ENCODE peak calls at places on chromosomes 3 and 15, in six cellular contexts. A is IMR-90, K is breast epithelium, L is A549, E is gastrocnemius medialis, F is adrenal gland. G is an unnamed sample.

GRCh38 chr15:66452971-66453580 is 44.5 kb downstream of the SNAPC5 start:
- DNase-seq in A (no peak), K (no peak), L (no peak), E (peak), F (no peak), G (no peak)

GRCh38 chr15:48963524-48964113 is at the start of gene SHC4:
- DNase-seq in A (peak), K (no peak), L (peak), E (peak), F (peak), G (peak)

GRCh38 chr15:96181873-96182301 is 148.6 kb upstream of the NR2F2 start:
- DNase-seq in A (peak), K (peak), L (no peak), E (peak), F (no peak), G (no peak)

GRCh38 chr3:188199386-188199785 is 45.4 kb downstream of the LPP start:
- DNase-seq in A (no peak), K (no peak), L (no peak), E (no peak), F (no peak), G (no peak)

GRCh38 chr15:60479711-60480110 is 769 bp upstream of the ICE2 start:
- DNase-seq in A (no peak), K (no peak), L (no peak), E (no peak), F (no peak), G (no peak)

GRCh38 chr3:151382671-151383070 is 1.9 kb downstream of the P2RY12 start:
- DNase-seq in A (no peak), K (no peak), L (no peak), E (no peak), F (no peak), G (no peak)

GRCh38 chr3:179421500-179421899 is 29.8 kb downstream of the GNB4 start:
- DNase-seq in A (peak), K (no peak), L (peak), E (no peak), F (no peak), G (no peak)

GRCh38 chr3:142106536-142106935 is 42.8 kb downstream of the TFDP2 start:
- DNase-seq in A (no peak), K (no peak), L (no peak), E (no peak), F (no peak), G (no peak)

GRCh38 chr15:48440084-48440483 is 108.9 kb downstream of the DUT start:
- DNase-seq in A (peak), K (no peak), L (no peak), E (peak), F (peak), G (no peak)

GRCh38 chr3:59084598-59084997 is 34.8 kb upstream of the CFAP20DC start:
- DNase-seq in A (no peak), K (no peak), L (no peak), E (no peak), F (no peak), G (no peak)

GRCh38 chr3:71166839-71167238 is 416.7 kb downstream of the FOXP1 start:
- DNase-seq in A (no peak), K (no peak), L (no peak), E (no peak), F (no peak), G (no peak)

GRCh38 chr15:83046558-83047127 is 20.4 kb downstream of the BTBD1 start:
- DNase-seq in A (peak), K (no peak), L (no peak), E (no peak), F (no peak), G (no peak)

GRCh38 chr3:168414149-168414548 is 318.4 kb upstream of the GOLIM4 start:
- DNase-seq in A (no peak), K (no peak), L (no peak), E (no peak), F (no peak), G (no peak)

GRCh38 chr3:178474526-178474925 is 61.7 kb upstream of the KCNMB2 start:
- DNase-seq in A (no peak), K (no peak), L (no peak), E (no peak), F (no peak), G (no peak)

GRCh38 chr3:122468896-122469533 is 45.7 kb downstream of the KPNA1 start:
- DNase-seq in A (no peak), K (no peak), L (no peak), E (no peak), F (no peak), G (no peak)

GRCh38 chr15:34754171-34754580 is 622 bp downstream of the GJD2 start:
- DNase-seq in A (no peak), K (no peak), L (no peak), E (no peak), F (no peak), G (no peak)

GRCh38 chr15:60905587-60905986 is 323.5 kb downstream of the RORA start:
- DNase-seq in A (no peak), K (no peak), L (no peak), E (no peak), F (no peak), G (no peak)

GRCh38 chr3:98884675-98885371 is 16.7 kb downstream of the DCBLD2 start:
- DNase-seq in A (peak), K (no peak), L (no peak), E (no peak), F (no peak), G (no peak)

GRCh38 chr15:45386420-45386819 is 8.1 kb upstream of the GATM start:
- DNase-seq in A (no peak), K (no peak), L (no peak), E (no peak), F (no peak), G (no peak)

GRCh38 chr15:57618325-57618724 is 26.6 kb downstream of the MYZAP start:
- DNase-seq in A (no peak), K (no peak), L (no peak), E (no peak), F (no peak), G (no peak)

GRCh38 chr3:16842710-16843270 is 42.0 kb upstream of the PLCL2 start:
- DNase-seq in A (no peak), K (no peak), L (no peak), E (no peak), F (no peak), G (no peak)

GRCh38 chr15:45099549-45100165 is 14.3 kb downstream of the DUOX2 start:
- DNase-seq in A (no peak), K (no peak), L (no peak), E (no peak), F (no peak), G (no peak)

GRCh38 chr3:73060302-73060723 is 1.1 kb upstream of the EBLN2 start:
- DNase-seq in A (peak), K (no peak), L (no peak), E (no peak), F (no peak), G (no peak)

DNA sequence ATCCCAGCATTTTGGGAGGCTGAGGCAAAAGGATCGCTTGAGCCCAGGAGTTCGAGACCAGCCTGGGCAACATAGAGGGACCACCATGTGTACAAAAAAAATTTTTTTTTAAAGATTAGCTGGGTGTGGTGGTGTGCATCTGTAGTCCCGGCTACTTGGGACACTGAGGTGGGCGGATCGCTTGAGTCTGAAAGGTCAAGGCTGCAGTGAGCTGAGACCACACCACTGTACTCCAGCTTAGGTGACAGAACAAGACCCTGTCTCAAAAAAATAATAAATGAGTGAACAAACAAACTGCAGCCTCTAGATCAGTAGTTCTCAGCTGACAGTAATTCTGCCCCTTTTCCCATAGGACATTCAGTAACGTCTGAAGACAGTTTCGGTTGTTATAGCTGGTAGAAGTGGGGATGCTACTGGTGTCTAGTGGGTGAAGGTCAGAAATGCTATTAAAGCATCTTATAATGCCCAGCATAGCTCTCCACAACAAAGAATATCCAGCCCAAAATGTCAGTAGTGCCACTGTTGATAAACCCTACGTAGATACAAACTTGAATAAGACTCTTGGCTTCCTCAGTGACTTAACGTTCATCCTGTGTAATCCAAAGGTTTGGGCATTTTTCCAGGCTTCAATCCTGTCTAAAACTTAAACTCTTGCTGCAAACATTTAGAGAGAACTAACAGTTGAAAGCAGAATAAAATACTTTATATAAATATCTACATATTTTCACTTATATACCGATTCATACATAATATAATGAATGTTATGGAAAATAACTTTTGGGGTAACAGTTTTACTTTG is 10.6 kb downstream of the SMC4 start:
- DNase-seq in A (peak), K (no peak), L (no peak), E (no peak), F (no peak), G (no peak)
- TF ChIP-seq POLR2A in A (no peak), K (no peak), L (no peak), E (no peak), F (no peak), G (no peak)

GRCh38 chr3:58059349-58060321 is 51.4 kb downstream of the FLNB start:
- DNase-seq in A (peak), K (no peak), L (peak), E (no peak), F (peak), G (no peak)
- TF ChIP-seq POLR2A in A (peak), K (no peak), L (no peak), E (no peak), F (peak), G (no peak)

GRCh38 chr3:20185364-20185732 is 658 bp downstream of the SGO1 start:
- DNase-seq in A (peak), K (no peak), L (peak), E (no peak), F (peak), G (no peak)

GRCh38 chr3:20182206-20182605 is 3.8 kb downstream of the SGO1 start:
- DNase-seq in A (no peak), K (no peak), L (no peak), E (no peak), F (no peak), G (no peak)

GRCh38 chr3:20186600-20187004 is 596 bp upstream of the SGO1 start:
- DNase-seq in A (no peak), K (no peak), L (peak), E (no peak), F (peak), G (no peak)

GRCh38 chr3:20181276-20181675 is 4.7 kb downstream of the SGO1 start:
- DNase-seq in A (no peak), K (no peak), L (no peak), E (no peak), F (no peak), G (no peak)

DNA sequence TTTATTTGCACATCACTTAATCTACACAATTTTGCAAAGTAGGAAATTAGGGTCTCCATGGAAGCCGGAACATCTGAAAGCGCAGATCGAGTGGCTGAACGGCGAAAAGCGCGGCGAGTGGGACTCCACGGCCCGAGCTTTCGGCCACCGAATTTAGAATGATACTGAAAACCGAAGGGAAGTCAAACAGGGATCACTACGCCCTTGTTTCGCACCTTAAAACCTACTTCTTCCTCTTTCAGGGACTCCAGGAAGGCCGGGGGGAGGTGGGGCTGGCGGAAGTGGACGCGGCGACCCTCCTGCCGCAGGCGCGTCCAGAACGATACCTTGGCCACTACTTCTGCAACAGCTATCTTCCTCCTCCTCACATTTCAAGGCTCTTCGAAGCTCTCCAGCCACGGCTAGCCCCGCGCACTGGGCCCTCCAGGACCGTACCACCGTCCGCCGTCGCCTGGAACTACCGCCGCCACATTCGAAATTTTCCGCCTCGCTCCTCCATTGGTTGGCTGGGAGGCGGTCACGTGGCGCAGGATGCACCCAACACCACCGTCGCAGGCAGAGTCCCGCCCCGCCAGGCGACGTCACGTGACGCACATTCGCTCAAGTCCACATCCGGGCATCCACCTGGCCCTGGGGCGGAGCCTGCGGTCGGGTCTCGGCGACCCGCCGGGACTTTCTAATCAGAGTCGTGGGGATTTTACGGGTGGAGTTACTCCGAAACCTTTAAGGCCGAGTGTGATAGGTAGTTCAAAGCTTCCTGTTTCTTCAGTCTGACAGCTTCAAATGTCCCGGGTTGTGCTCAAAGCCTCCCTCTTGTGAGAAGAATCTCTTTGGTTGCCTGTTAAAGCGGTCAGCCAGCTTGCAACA is at the start of gene SGO1:
- DNase-seq in A (peak), K (peak), L (peak), E (peak), F (peak), G (peak)
- TF ChIP-seq POLR2A in A (peak), K (peak), L (peak), E (peak), F (peak), G (peak)

DNA sequence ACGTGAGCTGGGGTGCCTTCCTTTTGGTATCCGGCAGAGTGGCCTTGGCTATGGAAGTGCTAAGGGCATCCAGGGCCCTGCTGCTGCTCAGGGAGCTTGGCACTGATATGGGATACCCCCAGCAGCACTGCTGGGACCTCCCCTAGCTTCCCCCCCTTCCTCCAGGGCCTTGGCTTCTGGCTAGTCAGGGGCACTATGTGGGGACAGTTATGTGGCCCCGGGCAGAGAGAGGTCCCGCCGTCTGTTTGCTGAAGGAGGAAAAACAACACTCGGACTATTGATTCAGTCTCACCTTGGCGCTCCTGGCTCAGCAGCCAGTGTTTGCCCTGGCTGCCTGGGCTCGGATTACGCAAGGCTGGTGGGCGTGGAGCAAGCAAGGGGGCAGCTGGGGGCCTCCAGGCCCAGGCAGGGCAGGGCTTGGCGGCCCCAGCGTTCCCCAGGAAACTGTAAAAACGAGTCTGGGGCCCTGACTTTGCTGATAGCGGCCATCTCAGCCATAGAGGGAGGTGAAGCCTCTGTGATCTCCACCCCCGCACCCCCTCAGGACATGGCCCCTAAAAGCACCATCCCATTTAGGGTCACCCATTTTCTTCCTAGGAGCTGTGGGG is 5.7 kb downstream of the FURIN start:
- DNase-seq in A (no peak), K (no peak), L (peak), E (no peak), F (no peak), G (no peak)
- TF ChIP-seq POLR2A in A (no peak), K (no peak), L (no peak), E (no peak), F (no peak), G (no peak)

GRCh38 chr15:52679232-52680040 is at the start of gene ATOSA:
- DNase-seq in A (peak), K (peak), L (peak), E (peak), F (peak), G (peak)

GRCh38 chr15:52678036-52678467 is 1.1 kb downstream of the ATOSA start:
- DNase-seq in A (peak), K (peak), L (peak), E (peak), F (peak), G (no peak)

GRCh38 chr15:52680041-52680391 is 828 bp upstream of the ATOSA start:
- DNase-seq in A (peak), K (no peak), L (peak), E (no peak), F (no peak), G (no peak)

GRCh38 chr15:52677593-52677992 is 1.6 kb downstream of the ATOSA start:
- DNase-seq in A (no peak), K (no peak), L (peak), E (no peak), F (no peak), G (no peak)

DNA sequence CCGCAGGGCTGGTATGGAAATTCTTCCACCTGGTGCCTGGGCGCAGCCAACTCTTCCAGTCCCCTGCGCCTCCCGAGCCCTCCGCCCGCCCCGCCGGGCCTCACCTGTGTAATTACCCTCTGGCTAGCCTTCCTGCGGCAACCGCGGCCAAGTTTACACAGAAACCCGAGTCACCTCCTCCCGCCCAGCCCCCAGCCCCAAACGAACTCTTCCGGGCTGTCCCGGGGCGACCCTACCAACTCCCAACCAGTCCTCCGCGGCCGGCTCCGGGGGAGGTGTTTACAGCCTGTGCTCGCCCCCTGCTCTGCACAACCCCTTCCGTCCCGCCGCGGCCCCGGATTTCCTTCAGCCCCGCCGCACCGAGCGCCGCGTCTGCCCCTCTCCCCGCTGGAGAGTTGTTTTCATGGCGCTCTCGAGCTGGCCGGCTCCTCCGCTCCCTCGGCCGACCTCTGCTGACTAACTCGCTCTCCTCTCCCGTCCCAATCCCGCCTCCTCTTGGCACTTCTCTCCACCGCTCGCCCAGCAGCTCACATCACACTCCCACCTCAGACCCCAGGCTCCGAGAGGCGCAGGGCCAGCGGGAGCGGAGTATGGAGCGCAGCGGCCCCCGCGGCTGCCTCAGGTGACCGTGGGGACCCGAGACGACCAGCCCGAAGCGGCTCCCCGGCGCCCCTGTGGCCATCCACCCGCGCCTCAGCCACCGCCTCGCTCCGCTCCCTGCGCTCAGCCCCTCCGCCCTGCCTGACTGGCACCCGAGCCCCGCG is 538 bp downstream of the ATOSA start:
- DNase-seq in A (peak), K (peak), L (peak), E (peak), F (peak), G (no peak)
- TF ChIP-seq POLR2A in A (no peak), K (no peak), L (no peak), E (no peak), F (no peak), G (no peak)

GRCh38 chr3:14789221-14789620 is 29.5 kb upstream of the FGD5 start:
- DNase-seq in A (no peak), K (no peak), L (no peak), E (no peak), F (no peak), G (no peak)
- TF ChIP-seq POLR2A in A (no peak), K (no peak), L (no peak), E (no peak), F (no peak), G (no peak)